ENCODE peak calls at places on chromosome 2, in four cellular contexts. Z, D, T and M are unnamed samples.

GRCh38 chr2:43542285-43542933 is 53.4 kb downstream of the THADA start:
- DNase-seq in Z (no peak), D (peak), T (no peak), M (no peak)

GRCh38 chr2:217612920-217613319 is 389.9 kb downstream of the TNS1 start:
- DNase-seq in Z (no peak), D (no peak), T (no peak), M (no peak)

GRCh38 chr2:230205721-230206120 is 14.1 kb downstream of the SP110 start:
- DNase-seq in Z (no peak), D (no peak), T (no peak), M (no peak)

GRCh38 chr2:39007875-39008504 is 112.9 kb downstream of the SOS1 start:
- DNase-seq in Z (no peak), D (no peak), T (no peak), M (no peak)

GRCh38 chr2:174925046-174925784 is 80.0 kb downstream of the CHN1 start:
- DNase-seq in Z (no peak), D (no peak), T (no peak), M (no peak)

GRCh38 chr2:220855296-220855695 is 716.8 kb downstream of the EPHA4 start:
- DNase-seq in Z (no peak), D (peak), T (no peak), M (no peak)

GRCh38 chr2:239938651-239939486 is 86.3 kb downstream of the NDUFA10 start:
- DNase-seq in Z (no peak), D (no peak), T (no peak), M (peak)

GRCh38 chr2:100780203-100781008 is 39.5 kb upstream of the NPAS2 start:
- DNase-seq in Z (no peak), D (no peak), T (no peak), M (no peak)

GRCh38 chr2:69544951-69545350 is 98.6 kb downstream of the AAK1 start:
- DNase-seq in Z (no peak), D (no peak), T (no peak), M (no peak)

GRCh38 chr2:99337164-99337930 is at the start of gene EIF5B:
- DNase-seq in Z (peak), D (peak), T (peak), M (peak)